ENCODE peak calls at places on chromosome 13, in ten cellular contexts. D is right lobe of liver, U is body of pancreas, R is lung, I is uterus, K is IMR-90, X is Peyer's patch, T is fibroblast of lung, P is Panc1, F is tibial artery. A is an unnamed sample.

GRCh38 chr13:60335531-60335930 is 61.5 kb upstream of the TDRD3 start:
- DNase-seq in D (no peak), U (no peak), R (no peak), I (no peak), K (peak; percentile 22), X (no peak), T (peak; percentile 20), P (no peak), F (no peak), A (no peak)

GRCh38 chr13:39961036-39961435 is 305.6 kb downstream of the COG6 start:
- DNase-seq in D (no peak), U (no peak), R (no peak), I (no peak), K (no peak), X (no peak), T (no peak), P (no peak), F (no peak), A (no peak)

GRCh38 chr13:34223984-34224383 is 406.0 kb downstream of the RFC3 start:
- DNase-seq in D (no peak), U (no peak), R (no peak), I (no peak), K (peak; percentile 0), X (no peak), T (peak; percentile 11), P (no peak), F (no peak), A (no peak)

GRCh38 chr13:34748078-34748477 is 194.0 kb upstream of the NBEA start:
- DNase-seq in D (no peak), U (peak; percentile 50), R (peak; percentile 39), I (peak; percentile 64), K (no peak), X (no peak), T (peak; percentile 92), P (no peak), F (peak; percentile 64), A (peak; percentile 21)

GRCh38 chr13:94548382-94549240 is 47.3 kb downstream of the TGDS start:
- DNase-seq in D (peak; percentile 68), U (peak; percentile 69), R (no peak), I (peak; percentile 39), K (peak; percentile 29), X (peak; percentile 58), T (peak; percentile 48), P (no peak), F (peak; percentile 74), A (peak; percentile 43)

GRCh38 chr13:39675904-39676303 is 20.4 kb downstream of the COG6 start:
- DNase-seq in D (no peak), U (no peak), R (no peak), I (no peak), K (no peak), X (no peak), T (peak; percentile 25), P (no peak), F (no peak), A (no peak)

GRCh38 chr13:27960362-27961226 is 8.5 kb downstream of the CDX2 start:
- DNase-seq in D (peak; percentile 87), U (peak; percentile 89), R (peak; percentile 57), I (no peak), K (no peak), X (no peak), T (no peak), P (no peak), F (no peak), A (peak; percentile 35)

GRCh38 chr13:67283602-67284001 is 53.5 kb upstream of the PCDH9 start:
- DNase-seq in D (no peak), U (no peak), R (no peak), I (no peak), K (peak; percentile 13), X (no peak), T (peak; percentile 65), P (no peak), F (no peak), A (no peak)

GRCh38 chr13:21420706-21421105 is 38.4 kb downstream of the ZDHHC20 start:
- DNase-seq in D (no peak), U (no peak), R (no peak), I (no peak), K (peak; percentile 58), X (no peak), T (peak; percentile 47), P (no peak), F (no peak), A (no peak)

GRCh38 chr13:77966671-77967070 is 48.0 kb upstream of the EDNRB start:
- DNase-seq in D (no peak), U (no peak), R (no peak), I (no peak), K (no peak), X (no peak), T (no peak), P (no peak), F (no peak), A (no peak)

GRCh38 chr13:103066991-103067390 is 774 bp upstream of the SLC10A2 start:
- DNase-seq in D (no peak), U (no peak), R (no peak), I (no peak), K (no peak), X (no peak), T (no peak), P (no peak), F (no peak), A (no peak)

GRCh38 chr13:75468098-75468497 is 13.9 kb downstream of the TBC1D4 start:
- DNase-seq in D (no peak), U (no peak), R (no peak), I (no peak), K (peak; percentile 53), X (no peak), T (peak; percentile 45), P (no peak), F (no peak), A (no peak)

GRCh38 chr13:60152904-60153303 is 10.8 kb downstream of the DIAPH3 start:
- DNase-seq in D (no peak), U (no peak), R (no peak), I (no peak), K (peak; percentile 19), X (no peak), T (no peak), P (no peak), F (no peak), A (no peak)

GRCh38 chr13:29500426-29500825 is 95.1 kb downstream of the SLC7A1 start:
- DNase-seq in D (no peak), U (no peak), R (no peak), I (no peak), K (no peak), X (no peak), T (no peak), P (no peak), F (no peak), A (no peak)

GRCh38 chr13:48866204-48866603 is 109.5 kb upstream of the FNDC3A start:
- DNase-seq in D (no peak), U (no peak), R (no peak), I (no peak), K (no peak), X (no peak), T (no peak), P (no peak), F (no peak), A (no peak)

DNA sequence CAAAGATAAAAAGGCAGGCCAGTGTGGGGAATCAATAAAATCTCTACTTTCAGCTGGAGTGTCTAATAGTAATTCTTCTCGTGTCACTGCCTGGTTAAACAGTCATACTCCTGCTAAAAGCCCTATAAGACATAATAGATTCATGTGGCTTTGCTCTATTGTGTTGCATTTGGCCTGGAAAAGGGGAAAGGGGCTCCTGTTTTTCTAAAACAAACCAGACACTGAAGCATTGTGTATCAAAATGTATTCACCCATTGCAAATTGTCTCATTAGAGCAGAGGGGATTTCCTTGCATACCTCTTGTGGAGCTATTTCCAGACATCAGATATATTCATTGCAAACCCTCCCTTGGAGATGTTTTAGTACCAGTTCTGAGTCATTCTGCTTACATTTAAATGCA is 83.5 kb upstream of the PCDH8 start:
- DNase-seq in D (no peak), U (no peak), R (no peak), I (no peak), K (no peak), X (no peak), T (no peak), P (no peak), F (no peak), A (no peak)
- TF ChIP-seq CTCF in D (no peak), U (no peak), R (no peak), I (no peak), K (no peak), X (no peak), T (no peak), P (no peak), F (no peak), A (no peak)

DNA sequence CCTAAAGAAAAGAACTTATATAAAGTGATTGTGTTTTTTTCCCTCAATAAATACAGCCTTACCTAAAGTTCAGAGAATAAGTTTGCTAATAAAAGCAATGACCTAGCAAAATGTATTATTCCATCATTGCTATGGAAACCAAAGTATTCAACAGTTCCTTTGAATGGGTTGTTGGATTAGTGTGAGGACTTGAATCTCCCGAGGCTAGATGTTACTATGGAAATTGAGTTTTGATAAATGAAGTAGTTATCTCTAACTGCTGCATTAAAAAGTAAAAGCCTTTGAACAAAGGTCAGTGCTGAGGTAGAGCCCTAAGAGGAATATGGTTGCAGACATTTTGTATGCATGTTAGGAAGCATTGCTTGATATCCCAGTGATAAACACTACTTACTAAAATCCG is 6.2 kb downstream of the KLF5 start:
- DNase-seq in D (no peak), U (no peak), R (no peak), I (no peak), K (no peak), X (no peak), T (no peak), P (no peak), F (no peak), A (no peak)
- H3K4me1 ChIP-seq in D (no peaks in the 10 kb centered on the region), U (peaks cover 51% of the 10 kb centered on the region), R (no peaks in the 10 kb centered on the region), I (no peaks in the 10 kb centered on the region), K (peaks cover 5% of the 10 kb centered on the region), X (peaks cover 5% of the 10 kb centered on the region), T (no peaks in the 10 kb centered on the region), P (no peaks in the 10 kb centered on the region), F (no peaks in the 10 kb centered on the region), A (peaks cover 8% of the 10 kb centered on the region)

GRCh38 chr13:111411186-111411858 is 90.9 kb downstream of the TEX29 start:
- DNase-seq in D (no peak), U (no peak), R (no peak), I (no peak), K (no peak), X (no peak), T (no peak), P (no peak), F (no peak), A (no peak)
- H3K27me3 ChIP-seq in D (no peaks in the 10 kb centered on the region), U (no peaks in the 10 kb centered on the region), R (peaks cover 13% of the 10 kb centered on the region), I (peaks cover 6% of the 10 kb centered on the region), K (peaks cover 22% of the 10 kb centered on the region), X (no peaks in the 10 kb centered on the region), T (no peaks in the 10 kb centered on the region), P (peaks cover 4% of the 10 kb centered on the region), F (no peaks in the 10 kb centered on the region), A (peaks cover 100% of the 10 kb centered on the region)

DNA sequence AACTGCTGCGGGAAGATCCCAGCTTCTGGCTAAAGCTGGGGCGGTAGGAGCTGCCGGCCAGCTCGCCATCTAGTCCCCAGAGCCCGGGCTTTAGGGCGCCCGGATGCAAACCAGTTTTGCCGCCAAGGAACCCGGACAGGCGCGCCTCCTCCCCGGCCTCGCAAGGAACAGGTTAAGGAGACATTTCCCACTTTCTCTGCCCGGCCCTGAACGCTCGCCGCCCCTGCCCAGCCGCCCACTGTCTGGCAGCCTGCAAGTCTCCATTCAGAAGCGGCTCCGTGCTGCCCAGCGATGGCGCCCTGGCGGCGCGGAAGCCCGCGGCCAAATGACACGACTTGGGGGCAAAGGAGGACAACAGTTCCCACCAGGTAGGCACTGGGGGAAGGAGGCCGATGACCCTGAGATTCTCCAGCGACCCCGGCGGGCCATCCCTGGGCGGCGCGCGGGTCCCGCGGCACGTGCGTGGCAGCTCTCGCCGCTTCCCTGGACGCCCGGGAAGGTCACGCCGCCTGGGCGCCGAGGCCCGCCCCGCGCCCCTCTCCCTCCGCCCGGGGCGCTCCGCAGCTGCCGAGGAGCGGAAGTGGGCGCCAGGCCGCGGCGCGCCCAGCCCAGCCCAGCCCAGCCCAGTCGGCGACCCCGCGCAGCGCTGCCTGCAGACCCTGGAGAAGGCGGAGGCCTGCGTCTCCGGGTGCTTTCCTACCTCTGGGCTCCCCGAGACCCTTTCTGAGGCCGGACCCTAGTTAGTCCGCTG is 42.2 kb upstream of the HNRNPA1L2 start:
- DNase-seq in D (no peak), U (peak; percentile 28), R (no peak), I (peak; percentile 26), K (peak; percentile 13), X (no peak), T (peak; percentile 35), P (no peak), F (no peak), A (peak; percentile 42)
- TF ChIP-seq CTCF in D (no peak), U (no peak), R (no peak), I (no peak), K (no peak), X (no peak), T (no peak), P (no peak), F (no peak), A (peak; percentile 18)